ENCODE peak calls at places on chromosomes 7 and 10, in ten cellular contexts. Y is NCI-H1105 treated with DMSO at 0.1 percent for 48 hours; H is effector CD4-positive, alpha-beta T cell; E is NAMALWA; D is EH; Q is activated B cell treated with CpG ODN at 0.5 μM for 24 hours; B is HL-60; M is kidney tubule cell; P is GM12891; V is right lobe of liver. C is an unnamed sample.

GRCh38 chr7:149220534-149220933 is 18.9 kb upstream of the ZNF212 start:
- DNase-seq in Y (no peak), H (no peak), E (no peak), D (peak; percentile 96), Q (no peak), B (no peak), M (peak; percentile 93), P (no peak), V (no peak), C (no peak)

GRCh38 chr7:44377681-44378421 is 52.5 kb upstream of the CAMK2B start:
- DNase-seq in Y (peak; percentile 14), H (no peak), E (peak; percentile 45), D (no peak), Q (no peak), B (no peak), M (no peak), P (peak; percentile 63), V (no peak), C (no peak)

GRCh38 chr10:59622320-59622901 is 87.2 kb downstream of the SLC16A9 start:
- DNase-seq in Y (peak; percentile 12), H (no peak), E (peak; percentile 72), D (peak; percentile 56), Q (no peak), B (peak; percentile 16), M (peak; percentile 74), P (no peak), V (no peak), C (peak; percentile 13)

GRCh38 chr7:54201501-54201900 is 340.7 kb upstream of the VSTM2A start:
- DNase-seq in Y (no peak), H (no peak), E (no peak), D (no peak), Q (no peak), B (no peak), M (no peak), P (no peak), V (no peak), C (no peak)

GRCh38 chr7:51220226-51220625 is 96.4 kb downstream of the COBL start:
- DNase-seq in Y (no peak), H (no peak), E (no peak), D (no peak), Q (no peak), B (no peak), M (no peak), P (no peak), V (no peak), C (no peak)

GRCh38 chr7:98286701-98287485 is 5.4 kb downstream of the BRI3 start:
- DNase-seq in Y (no peak), H (no peak), E (no peak), D (peak; percentile 19), Q (no peak), B (no peak), M (no peak), P (no peak), V (no peak), C (no peak)

GRCh38 chr10:98246911-98247820 is 20.8 kb downstream of the LOXL4 start:
- DNase-seq in Y (no peak), H (no peak), E (no peak), D (peak; percentile 75), Q (no peak), B (no peak), M (peak; percentile 81), P (no peak), V (no peak), C (no peak)

GRCh38 chr7:106774768-106775551 is 90.1 kb upstream of the PIK3CG start:
- DNase-seq in Y (no peak), H (no peak), E (no peak), D (no peak), Q (no peak), B (no peak), M (peak; percentile 28), P (no peak), V (no peak), C (no peak)

GRCh38 chr10:16436367-16436757 is 448 bp upstream of the PTER start:
- DNase-seq in Y (no peak), H (peak; percentile 16), E (no peak), D (no peak), Q (no peak), B (no peak), M (peak; percentile 30), P (no peak), V (no peak), C (peak; percentile 32)

GRCh38 chr10:103069453-103070331 is 123.4 kb downstream of the NT5C2 start:
- DNase-seq in Y (peak; percentile 47), H (peak; percentile 59), E (peak; percentile 75), D (peak; percentile 73), Q (peak; percentile 40), B (peak; percentile 62), M (peak; percentile 69), P (no peak), V (peak; percentile 74), C (peak; percentile 21)

GRCh38 chr7:124799448-124799847 is 33.9 kb upstream of the GPR37 start:
- DNase-seq in Y (no peak), H (no peak), E (no peak), D (no peak), Q (no peak), B (no peak), M (no peak), P (no peak), V (no peak), C (no peak)

GRCh38 chr7:116225860-116226259 is 15.5 kb downstream of the TES start:
- DNase-seq in Y (no peak), H (no peak), E (no peak), D (no peak), Q (no peak), B (no peak), M (no peak), P (no peak), V (no peak), C (no peak)

GRCh38 chr7:138902156-138902555 is 79.0 kb downstream of the KIAA1549 start:
- DNase-seq in Y (no peak), H (no peak), E (no peak), D (no peak), Q (no peak), B (no peak), M (no peak), P (no peak), V (no peak), C (no peak)

GRCh38 chr10:73581912-73582311 is 9.2 kb downstream of the USP54 start:
- DNase-seq in Y (no peak), H (no peak), E (no peak), D (no peak), Q (no peak), B (no peak), M (no peak), P (no peak), V (no peak), C (no peak)

GRCh38 chr10:12299222-12299973 is 49.9 kb upstream of the CAMK1D start:
- DNase-seq in Y (peak; percentile 38), H (no peak), E (no peak), D (no peak), Q (no peak), B (no peak), M (no peak), P (no peak), V (peak; percentile 88), C (no peak)

GRCh38 chr7:34059551-34059840 is 154.2 kb downstream of the BMPER start:
- DNase-seq in Y (no peak), H (no peak), E (no peak), D (peak; percentile 40), Q (no peak), B (no peak), M (no peak), P (no peak), V (no peak), C (no peak)

GRCh38 chr10:485776-486572 is 203.5 kb downstream of the DIP2C start:
- DNase-seq in Y (no peak), H (no peak), E (no peak), D (peak; percentile 28), Q (no peak), B (no peak), M (no peak), P (no peak), V (peak; percentile 28), C (no peak)

GRCh38 chr10:63866075-63866746 is 345.0 kb downstream of the REEP3 start:
- DNase-seq in Y (peak; percentile 42), H (no peak), E (peak; percentile 78), D (peak; percentile 65), Q (no peak), B (peak; percentile 46), M (peak; percentile 60), P (peak; percentile 34), V (no peak), C (peak; percentile 44)

GRCh38 chr10:130757271-130757670 is 554.2 kb downstream of the TCERG1L start:
- DNase-seq in Y (no peak), H (no peak), E (no peak), D (no peak), Q (no peak), B (no peak), M (no peak), P (no peak), V (peak; percentile 18), C (no peak)

GRCh38 chr7:130489140-130489967 is 2.5 kb upstream of the MEST start:
- DNase-seq in Y (peak; percentile 26), H (no peak), E (no peak), D (peak; percentile 91), Q (no peak), B (no peak), M (peak; percentile 65), P (no peak), V (no peak), C (no peak)

GRCh38 chr10:125964558-125964957 is 68.2 kb downstream of the FANK1 start:
- DNase-seq in Y (no peak), H (no peak), E (no peak), D (no peak), Q (no peak), B (no peak), M (no peak), P (no peak), V (no peak), C (no peak)

GRCh38 chr7:45919231-45919825 is 1.7 kb downstream of the IGFBP3 start:
- DNase-seq in Y (no peak), H (no peak), E (no peak), D (peak; percentile 41), Q (no peak), B (no peak), M (peak; percentile 30), P (no peak), V (no peak), C (no peak)

GRCh38 chr7:37081436-37081835 is 357.1 kb upstream of the AOAH start:
- DNase-seq in Y (peak; percentile 29), H (no peak), E (peak; percentile 49), D (no peak), Q (no peak), B (no peak), M (peak; percentile 69), P (no peak), V (no peak), C (no peak)

GRCh38 chr7:140501941-140502340 is 22.6 kb upstream of the MKRN1 start:
- DNase-seq in Y (no peak), H (no peak), E (no peak), D (no peak), Q (no peak), B (no peak), M (no peak), P (no peak), V (no peak), C (no peak)

GRCh38 chr7:22549051-22549450 is 49.1 kb upstream of the STEAP1B start:
- DNase-seq in Y (no peak), H (no peak), E (no peak), D (no peak), Q (no peak), B (no peak), M (no peak), P (no peak), V (no peak), C (no peak)

GRCh38 chr10:126207313-126207771 is 180.9 kb downstream of the ADAM12 start:
- DNase-seq in Y (no peak), H (no peak), E (no peak), D (peak; percentile 64), Q (no peak), B (no peak), M (no peak), P (no peak), V (no peak), C (no peak)

GRCh38 chr10:110488124-110488681 is 9.5 kb upstream of the DUSP5 start:
- DNase-seq in Y (no peak), H (no peak), E (no peak), D (peak; percentile 87), Q (no peak), B (no peak), M (peak; percentile 81), P (no peak), V (no peak), C (no peak)

GRCh38 chr10:97771055-97771811 is 566 bp downstream of the SFRP5 start:
- DNase-seq in Y (peak; percentile 14), H (no peak), E (no peak), D (peak; percentile 20), Q (no peak), B (no peak), M (peak; percentile 35), P (peak; percentile 54), V (no peak), C (no peak)